ENCODE peak calls at places on chromosome 15, in nine cellular contexts. M is cardiac fibroblast, C is endodermal cell, J is AG04450, L is right lobe of liver, T is right atrium auricular region, S is IMR-90, A is fibroblast of lung, R is upper lobe of left lung. Z is an unnamed sample.

GRCh38 chr15:62027916-62028315 is 32.3 kb downstream of the VPS13C start:
- DNase-seq in J (no peak), S (no peak), C (no peak), T (no peak), M (no peak), A (no peak), L (no peak), R (no peak), Z (no peak)

GRCh38 chr15:58260186-58260910 is 122.2 kb downstream of the AQP9 start:
- DNase-seq in C (peak; percentile 65), L (no peak), R (no peak), T (no peak), A (no peak), M (peak; percentile 21), S (peak; percentile 16), J (no peak), Z (no peak)

GRCh38 chr15:56042982-56043980 is 49.9 kb upstream of the NEDD4 start:
- DNase-seq in A (no peak), R (no peak), T (no peak), S (no peak), M (peak; percentile 27), L (no peak), C (no peak), J (no peak), Z (no peak)

GRCh38 chr15:32844118-32844711 is 126.4 kb downstream of the GREM1 start:
- DNase-seq in C (no peak), L (no peak), R (no peak), M (peak; percentile 75), A (peak; percentile 78), J (no peak), S (peak; percentile 70), T (no peak), Z (peak; percentile 65)

GRCh38 chr15:99677540-99678134 is 55.6 kb downstream of the LYSMD4 start:
- DNase-seq in R (no peak), S (no peak), J (no peak), M (no peak), L (no peak), C (no peak), T (no peak), A (no peak), Z (no peak)

GRCh38 chr15:32855942-32856341 is 138.1 kb downstream of the GREM1 start:
- DNase-seq in R (no peak), L (no peak), A (peak; percentile 99), S (peak; percentile 100), T (no peak), M (peak; percentile 100), J (peak; percentile 97), C (peak; percentile 77), Z (peak; percentile 99)

GRCh38 chr15:56524915-56525314 is 60.0 kb upstream of the MNS1 start:
- DNase-seq in T (no peak), L (no peak), J (peak; percentile 20), R (no peak), A (peak; percentile 63), C (no peak), M (peak; percentile 45), S (peak; percentile 58), Z (peak; percentile 49)

GRCh38 chr15:43915820-43916660 is 89.2 kb downstream of the WDR76 start:
- DNase-seq in J (no peak), T (no peak), C (no peak), S (no peak), L (no peak), A (no peak), M (no peak), R (no peak), Z (no peak)

GRCh38 chr15:36903922-36904479 is 196.3 kb downstream of the MEIS2 start:
- DNase-seq in M (no peak), S (no peak), L (no peak), A (no peak), C (no peak), J (no peak), R (no peak), T (no peak), Z (no peak)

GRCh38 chr15:92624401-92624991 is 31.1 kb downstream of the FAM174B start:
- DNase-seq in M (no peak), L (no peak), J (no peak), A (no peak), C (no peak), T (no peak), S (no peak), R (no peak), Z (peak; percentile 41)

GRCh38 chr15:89802231-89802928 is 12.3 kb downstream of the ANPEP start:
- DNase-seq in S (no peak), A (no peak), M (no peak), R (no peak), L (peak; percentile 46), J (no peak), T (no peak), C (no peak), Z (no peak)

GRCh38 chr15:91151781-91152563 is 51.9 kb downstream of the SV2B start:
- DNase-seq in J (no peak), C (no peak), R (no peak), T (no peak), S (no peak), M (no peak), A (no peak), L (no peak), Z (no peak)

GRCh38 chr15:31498329-31498728 is 171.7 kb downstream of the KLF13 start:
- DNase-seq in C (no peak), L (no peak), M (no peak), T (no peak), J (no peak), S (no peak), A (no peak), R (no peak), Z (no peak)

GRCh38 chr15:98729446-98730042 is 81.2 kb downstream of the IGF1R start:
- DNase-seq in R (no peak), J (no peak), L (no peak), M (peak; percentile 13), T (no peak), S (no peak), C (no peak), A (no peak), Z (no peak)

GRCh38 chr15:74988007-74988800 is 7.2 kb upstream of the SCAMP5 start:
- DNase-seq in L (peak; percentile 40), A (peak; percentile 16), C (peak; percentile 85), M (peak; percentile 57), S (peak; percentile 7), J (no peak), T (no peak), R (peak; percentile 43), Z (peak; percentile 6)
- TF ChIP-seq CTCF in L (peak; percentile 41), A (no peak), C (peak; percentile 89), M (peak; percentile 65), S (peak; percentile 33), J (peak; percentile 23), T (no peak), R (peak; percentile 13), Z (peak; percentile 43)

GRCh38 chr15:50636146-50636545 is 50.5 kb downstream of the TRPM7 start:
- DNase-seq in C (no peak), J (no peak), R (no peak), A (no peak), T (no peak), M (no peak), L (no peak), S (no peak), Z (no peak)

GRCh38 chr15:50628421-50628820 is 58.2 kb downstream of the TRPM7 start:
- DNase-seq in C (peak; percentile 59), L (no peak), M (no peak), R (no peak), J (no peak), S (no peak), A (no peak), T (no peak), Z (no peak)

DNA sequence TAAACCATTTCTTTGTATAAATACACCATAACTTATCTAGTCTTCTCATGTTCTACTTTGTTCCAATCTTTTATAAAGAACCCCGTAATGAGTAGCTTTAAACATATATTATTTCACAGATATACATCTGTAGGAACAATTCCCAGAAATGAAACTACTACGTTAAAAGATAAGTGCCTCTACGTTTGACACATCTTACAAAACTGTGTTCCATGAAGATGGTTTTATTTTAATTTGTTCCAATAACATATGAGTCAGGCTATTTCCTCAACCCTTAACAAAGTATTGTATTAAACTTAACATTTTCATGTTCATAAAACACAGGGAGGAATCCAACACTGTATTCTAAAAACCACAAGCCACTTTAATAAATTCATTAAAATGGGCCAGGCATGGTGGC is 52.9 kb downstream of the TRPM7 start:
- DNase-seq in A (no peak), S (peak; percentile 25), L (no peak), T (no peak), J (no peak), R (no peak), C (no peak), M (peak; percentile 53), Z (peak; percentile 4)
- H3K4me3 ChIP-seq in A (no peak overlapping the region), S (no peak overlapping the region), L (no peak overlapping the region), T (no peak overlapping the region), J (no peak overlapping the region), R (no peak overlapping the region), C (no peak overlapping the region), M (no peak overlapping the region), Z (no peak overlapping the region)

DNA sequence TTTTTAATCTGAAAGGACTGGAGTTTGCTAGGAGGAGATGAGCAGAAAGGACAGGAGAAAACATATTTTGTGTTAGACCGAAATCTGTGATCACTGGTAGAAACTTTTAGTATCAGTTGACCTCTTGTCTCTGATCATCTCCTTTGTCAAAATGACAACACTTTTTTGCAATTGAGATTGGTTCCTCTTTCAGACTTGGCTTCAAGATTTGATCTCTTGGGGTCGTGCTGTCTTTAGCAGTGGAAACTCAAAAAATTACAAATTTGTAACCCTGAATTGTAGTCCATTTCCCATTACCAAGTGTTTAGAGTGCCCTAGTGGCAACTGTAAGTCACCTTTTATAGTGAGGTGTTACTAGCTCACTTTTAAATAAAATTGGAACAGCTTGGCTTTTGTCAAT is 107.4 kb downstream of the KLHL25 start:
- DNase-seq in J (no peak), S (no peak), T (no peak), C (no peak), L (no peak), M (no peak), R (no peak), A (no peak), Z (no peak)
- TF ChIP-seq CTCF in J (no peak), S (no peak), T (no peak), C (no peak), L (no peak), M (no peak), R (no peak), A (no peak), Z (no peak)

GRCh38 chr15:64251121-64251520 is 88.3 kb upstream of the PPIB start:
- DNase-seq in J (peak; percentile 21), T (no peak), S (peak; percentile 71), L (no peak), M (no peak), A (peak; percentile 53), C (no peak), R (no peak), Z (peak; percentile 37)

GRCh38 chr15:64249842-64250575 is 87.2 kb upstream of the PPIB start:
- DNase-seq in S (peak; percentile 56), A (no peak), M (peak; percentile 45), T (no peak), C (no peak), L (no peak), J (peak; percentile 20), R (no peak), Z (peak; percentile 14)

GRCh38 chr15:64247906-64248541 is 85.2 kb upstream of the PPIB start:
- DNase-seq in J (peak; percentile 60), T (no peak), M (peak; percentile 95), S (peak; percentile 90), A (peak; percentile 89), R (no peak), L (no peak), C (peak; percentile 59), Z (peak; percentile 92)

GRCh38 chr15:64249406-64249805 is 86.6 kb upstream of the PPIB start:
- DNase-seq in C (no peak), R (no peak), S (no peak), T (no peak), A (no peak), L (peak; percentile 25), J (no peak), M (no peak), Z (no peak)

GRCh38 chr15:64251658-64252057 is 88.8 kb upstream of the PPIB start:
- DNase-seq in R (no peak), L (no peak), M (no peak), J (no peak), A (no peak), S (no peak), T (no peak), C (no peak), Z (no peak)
- H3K4me3 ChIP-seq in R (no peak overlapping the region), L (no peak overlapping the region), M (no peak overlapping the region), J (no peak overlapping the region), A (no peak overlapping the region), S (no peak overlapping the region), T (no peak overlapping the region), C (no peak overlapping the region), Z (no peak overlapping the region)

Z was measured in astrocyte of the spinal cord.